ENCODE peak calls at places on chromosomes 2 and 18, in five cellular contexts. V is activated CD4-positive, alpha-beta T cell treated with anti-CD3 and anti-CD28 coated beads, Interleukin-2, amount 10 ng/mL, durations not matched to agents 7 days and 5 days; I is C1 segment of cervical spinal cord; M is A172; E is cardiac fibroblast. P is an unnamed sample.
A peak's percentile ranks its signal among the peaks of the same experiment; 100 is the strongest.

GRCh38 chr2:33784488-33784887 is 185.4 kb upstream of the FAM98A start:
- DNase-seq in V (no peak), I (no peak), M (no peak), E (no peak), P (no peak)

GRCh38 chr18:57555134-57555533 is 31.4 kb downstream of the FECH start:
- DNase-seq in V (no peak), I (no peak), M (no peak), E (no peak), P (no peak)

GRCh38 chr18:13039806-13040205 is 48.6 kb downstream of the CEP192 start:
- DNase-seq in V (no peak), I (no peak), M (no peak), E (no peak), P (no peak)

GRCh38 chr2:26588576-26588975 is 52.6 kb downstream of the CIB4 start:
- DNase-seq in V (no peak), I (no peak), M (no peak), E (no peak), P (no peak)

GRCh38 chr2:203623616-203624015 is 82.8 kb upstream of the CD28 start:
- DNase-seq in V (no peak), I (no peak), M (peak; percentile 35), E (peak; percentile 35), P (peak; percentile 56)

GRCh38 chr2:47811668-47812067 is 28.7 kb downstream of the MSH6 start:
- DNase-seq in V (no peak), I (no peak), M (no peak), E (no peak), P (no peak)

GRCh38 chr2:42404666-42405065 is 43.6 kb upstream of the COX7A2L start:
- DNase-seq in V (no peak), I (no peak), M (no peak), E (no peak), P (no peak)

GRCh38 chr2:25817630-25818029 is 60.7 kb downstream of the ASXL2 start:
- DNase-seq in V (no peak), I (no peak), M (no peak), E (no peak), P (no peak)

GRCh38 chr2:1501196-1501851 is 88.1 kb downstream of the TPO start:
- DNase-seq in V (no peak), I (no peak), M (no peak), E (no peak), P (no peak)

GRCh38 chr18:79523738-79524180 is 128.0 kb downstream of the NFATC1 start:
- DNase-seq in V (peak; percentile 83), I (no peak), M (peak; percentile 33), E (no peak), P (no peak)

GRCh38 chr2:152718909-152719645 is 657 bp downstream of the ARL6IP6 start:
- DNase-seq in V (peak; percentile 53), I (no peak), M (peak; percentile 81), E (peak; percentile 49), P (peak; percentile 50)

GRCh38 chr2:88540346-88540745 is 86.9 kb downstream of the EIF2AK3 start:
- DNase-seq in V (no peak), I (no peak), M (peak; percentile 28), E (peak; percentile 89), P (peak; percentile 71)

GRCh38 chr2:27370816-27371620 is 602 bp downstream of the SNX17 start:
- DNase-seq in V (peak; percentile 31), I (no peak), M (peak; percentile 55), E (peak; percentile 70), P (peak; percentile 57)

GRCh38 chr2:181949047-181949446 is 36.6 kb upstream of the PPP1R1C start:
- DNase-seq in V (no peak), I (no peak), M (peak; percentile 65), E (peak; percentile 41), P (peak; percentile 87)

GRCh38 chr2:112688086-112688880 is 32.5 kb upstream of the NT5DC4 start:
- DNase-seq in V (no peak), I (no peak), M (peak; percentile 31), E (peak; percentile 43), P (peak; percentile 24)

GRCh38 chr18:67232406-67232805 is 284.1 kb downstream of the DSEL start:
- DNase-seq in V (no peak), I (no peak), M (no peak), E (peak; percentile 99), P (peak; percentile 30)

GRCh38 chr2:46980786-46981583 is 65.4 kb upstream of the MCFD2 start:
- DNase-seq in V (no peak), I (no peak), M (no peak), E (no peak), P (no peak)

GRCh38 chr2:12304494-12305228 is 412.1 kb upstream of the TRIB2 start:
- DNase-seq in V (no peak), I (no peak), M (no peak), E (peak; percentile 79), P (peak; percentile 14)

GRCh38 chr18:991441-991840 is 86.8 kb downstream of the ADCYAP1 start:
- DNase-seq in V (no peak), I (no peak), M (no peak), E (no peak), P (no peak)

GRCh38 chr2:159227467-159227866 is 59.0 kb downstream of the WDSUB1 start:
- DNase-seq in V (no peak), I (no peak), M (no peak), E (no peak), P (peak; percentile 35)

GRCh38 chr2:36507408-36507812 is 90.6 kb downstream of the FEZ2 start:
- DNase-seq in V (peak; percentile 49), I (no peak), M (peak; percentile 70), E (peak; percentile 79), P (peak; percentile 75)

GRCh38 chr2:11583203-11583752 is 49.4 kb downstream of the GREB1 start:
- DNase-seq in V (no peak), I (no peak), M (no peak), E (no peak), P (no peak)

GRCh38 chr2:39068757-39069515 is 51.9 kb downstream of the SOS1 start:
- DNase-seq in V (no peak), I (no peak), M (peak; percentile 13), E (peak; percentile 53), P (peak; percentile 7)

GRCh38 chr2:26540306-26540705 is 62.4 kb upstream of the OTOF start:
- DNase-seq in V (no peak), I (no peak), M (no peak), E (no peak), P (no peak)

GRCh38 chr18:10205136-10205535 is 249.3 kb upstream of the APCDD1 start:
- DNase-seq in V (no peak), I (no peak), M (no peak), E (peak; percentile 1), P (peak; percentile 21)

GRCh38 chr2:72096181-72096580 is 51.5 kb downstream of the CYP26B1 start:
- DNase-seq in V (no peak), I (no peak), M (no peak), E (no peak), P (no peak)

GRCh38 chr2:120227111-120227991 is 4.2 kb upstream of the TMEM185B start:
- DNase-seq in V (no peak), I (no peak), M (no peak), E (no peak), P (no peak)

GRCh38 chr2:227862227-227862740 is 9.1 kb upstream of the DAW1 start:
- DNase-seq in V (peak; percentile 31), I (no peak), M (peak; percentile 58), E (peak; percentile 94), P (peak; percentile 42)

GRCh38 chr2:218799990-218800389 is 18.0 kb downstream of the CYP27A1 start:
- DNase-seq in V (no peak), I (no peak), M (no peak), E (no peak), P (no peak)

GRCh38 chr2:26645792-26646191 is 4.6 kb upstream of the CIB4 start:
- DNase-seq in V (no peak), I (no peak), M (no peak), E (no peak), P (no peak)